ENCODE peak calls at places on chromosomes 6 and 20, in eight cellular contexts. M is stimulated activated CD4-positive, alpha-beta T cell treated with anti-CD3 and anti-CD28 coated beads, Interleukin-1b, Interleukin-23, amount 100 ng/mL, for 24 hours; W is H9; P is IMR-90; N is effector CD8-positive, alpha-beta T cell; S is GM04503; Y is sciatic nerve; X is NCI-H1092. V is an unnamed sample.

GRCh38 chr6:156053626-156054025 is 598.0 kb upstream of the NOX3 start:
- DNase-seq in P (no peak), M (no peak), N (no peak), W (no peak), X (no peak), Y (no peak), S (no peak), V (no peak)

GRCh38 chr20:10857362-10858070 is 183.7 kb upstream of the JAG1 start:
- DNase-seq in N (no peak), P (peak), Y (peak), W (no peak), S (no peak), M (no peak), X (no peak), V (no peak)

GRCh38 chr20:63314015-63314471 is 21.1 kb downstream of the COL20A1 start:
- DNase-seq in N (no peak), S (no peak), P (no peak), X (no peak), Y (no peak), W (no peak), M (no peak), V (no peak)

GRCh38 chr6:69820018-69820417 is 23.2 kb upstream of the LMBRD1 start:
- DNase-seq in N (no peak), M (no peak), P (no peak), X (no peak), S (no peak), W (no peak), Y (no peak), V (no peak)

GRCh38 chr6:142871910-142872331 is 73.1 kb downstream of the HIVEP2 start:
- DNase-seq in S (peak), P (peak), M (no peak), N (peak), Y (no peak), X (no peak), W (no peak), V (no peak)

GRCh38 chr6:129860901-129861665 is at the start of gene TMEM244:
- DNase-seq in P (peak), W (no peak), Y (no peak), M (no peak), X (no peak), S (peak), N (no peak), V (no peak)

GRCh38 chr20:48531505-48531904 is 296.3 kb downstream of the PREX1 start:
- DNase-seq in S (no peak), X (no peak), Y (no peak), M (no peak), W (no peak), N (no peak), P (no peak), V (no peak)

GRCh38 chr20:17491041-17491440 is 40.1 kb downstream of the BFSP1 start:
- DNase-seq in P (no peak), W (peak), N (no peak), X (no peak), M (no peak), S (no peak), Y (no peak), V (no peak)

GRCh38 chr20:21103582-21104465 is 2.3 kb downstream of the LINC00237 start:
- DNase-seq in Y (no peak), M (no peak), X (no peak), P (no peak), N (no peak), S (no peak), W (peak), V (no peak)

GRCh38 chr6:39430446-39430845 is 107.9 kb upstream of the KCNK16 start:
- DNase-seq in X (no peak), S (no peak), M (no peak), W (no peak), N (no peak), P (no peak), Y (no peak), V (no peak)

GRCh38 chr6:32152414-32153251 is 894 bp upstream of the PRRT1 start:
- DNase-seq in W (no peak), X (no peak), S (no peak), P (peak), N (no peak), Y (no peak), M (no peak), V (no peak)

GRCh38 chr6:44275749-44276648 is 5.7 kb downstream of the TMEM151B start:
- DNase-seq in P (no peak), Y (no peak), M (no peak), N (no peak), W (peak), S (no peak), X (no peak), V (no peak)

GRCh38 chr6:43368517-43369160 is 808 bp downstream of the ZNF318 start:
- DNase-seq in M (no peak), P (peak), S (no peak), Y (peak), N (peak), X (peak), W (peak), V (no peak)

GRCh38 chr6:111503660-111504059 is 20.6 kb upstream of the REV3L start:
- DNase-seq in M (no peak), Y (no peak), X (no peak), S (no peak), N (no peak), W (no peak), P (peak), V (no peak)

GRCh38 chr6:26420607-26421235 is 18.6 kb downstream of the BTN3A1 start:
- DNase-seq in M (no peak), X (no peak), S (no peak), Y (no peak), W (peak), P (peak), N (no peak), V (no peak)

GRCh38 chr6:74447013-74447412 is 751.0 kb downstream of the CD109 start:
- DNase-seq in Y (no peak), M (no peak), W (no peak), N (no peak), S (no peak), P (peak), X (no peak), V (no peak)

GRCh38 chr20:48107560-48107959 is 322.3 kb upstream of the SULF2 start:
- DNase-seq in Y (no peak), N (no peak), S (no peak), M (no peak), W (no peak), X (no peak), P (no peak), V (no peak)

GRCh38 chr6:34981951-34982350 is 92.9 kb downstream of the ANKS1A start:
- DNase-seq in W (no peak), Y (no peak), N (no peak), S (no peak), P (peak), M (no peak), X (no peak), V (no peak)

GRCh38 chr6:140032177-140032576 is 657.7 kb upstream of the CITED2 start:
- DNase-seq in N (no peak), S (no peak), M (no peak), X (no peak), W (no peak), Y (no peak), P (no peak), V (no peak)

GRCh38 chr6:113763311-113763766 is 93.8 kb upstream of the MARCKS start:
- DNase-seq in P (peak), X (no peak), N (no peak), W (no peak), S (no peak), M (no peak), Y (no peak), V (no peak)

GRCh38 chr20:41862023-41862422 is 243.8 kb upstream of the CHD6 start:
- DNase-seq in N (no peak), P (no peak), S (no peak), X (no peak), M (no peak), Y (no peak), W (peak), V (no peak)

GRCh38 chr6:69729870-69730449 is 66.8 kb downstream of the LMBRD1 start:
- DNase-seq in P (peak), S (no peak), M (no peak), X (no peak), N (no peak), Y (no peak), W (no peak), V (no peak)

GRCh38 chr20:61640846-61641245 is 388.8 kb downstream of the CDH4 start:
- DNase-seq in N (no peak), X (no peak), W (no peak), Y (no peak), M (no peak), S (no peak), P (no peak), V (no peak)

GRCh38 chr6:106918128-106918527 is 56.4 kb downstream of the CD24 start:
- DNase-seq in M (no peak), S (no peak), P (no peak), X (peak), W (no peak), Y (no peak), N (no peak), V (no peak)

GRCh38 chr6:3849681-3850450 is 693 bp downstream of the FAM50B start:
- DNase-seq in M (no peak), W (peak), P (no peak), N (no peak), Y (no peak), X (no peak), S (no peak), V (no peak)

GRCh38 chr6:56223995-56224394 is 23.4 kb downstream of the COL21A1 start:
- DNase-seq in N (no peak), Y (no peak), P (peak), S (peak), W (no peak), M (no peak), X (no peak), V (no peak)

GRCh38 chr6:113944701-113945100 is 26.2 kb downstream of the HDAC2 start:
- DNase-seq in P (peak), X (no peak), N (no peak), W (no peak), S (no peak), M (no peak), Y (no peak), V (no peak)

GRCh38 chr6:159959976-159960384 is 8.9 kb upstream of the IGF2R start:
- DNase-seq in X (no peak), P (peak), S (no peak), Y (no peak), M (no peak), N (no peak), W (no peak), V (no peak)

GRCh38 chr6:7727150-7727950 is 1.5 kb downstream of the BMP6 start:
- DNase-seq in Y (no peak), N (no peak), S (no peak), X (no peak), M (no peak), W (peak), P (no peak), V (no peak)

GRCh38 chr20:25039697-25040437 is 18.1 kb downstream of the ACSS1 start:
- DNase-seq in X (peak), N (no peak), P (peak), Y (peak), M (no peak), W (no peak), S (peak), V (no peak)

GRCh38 chr20:8918145-8918544 is 150.7 kb upstream of the PLCB4 start:
- DNase-seq in S (no peak), P (no peak), N (no peak), W (peak), X (no peak), Y (no peak), M (no peak), V (no peak)

GRCh38 chr6:5537967-5538366 is 276.7 kb downstream of the FARS2 start:
- DNase-seq in Y (no peak), W (no peak), S (peak), X (no peak), M (no peak), N (no peak), P (peak), V (no peak)

GRCh38 chr6:154981071-154981373 is 14.1 kb upstream of the TIAM2 start:
- DNase-seq in M (no peak), W (no peak), S (no peak), N (no peak), Y (no peak), X (no peak), P (no peak), V (no peak)

GRCh38 chr20:25864326-25864970 is 167.8 kb upstream of the ZNF337 start:
- DNase-seq in N (no peak), S (no peak), M (no peak), Y (no peak), P (no peak), W (no peak), X (no peak), V (no peak)

GRCh38 chr6:158536084-158536890 is 23.6 kb upstream of the TMEM181 start:
- DNase-seq in W (peak), M (peak), X (peak), Y (peak), S (no peak), N (peak), P (peak), V (peak)

GRCh38 chr6:21277601-21278043 is 315.9 kb upstream of the SOX4 start:
- DNase-seq in M (no peak), W (no peak), X (no peak), P (no peak), Y (no peak), N (no peak), S (no peak), V (no peak)

GRCh38 chr6:87518453-87518852 is 45.7 kb downstream of the SLC35A1 start:
- DNase-seq in N (no peak), M (no peak), X (no peak), Y (no peak), P (no peak), S (no peak), W (no peak), V (no peak)